ENCODE peak calls at places on chromosomes 7 and 10, in ten cellular contexts. C, Q, G, V, D, S, F, Y, M and P are unnamed samples.

GRCh38 chr7:26990268-26990667 is 105.5 kb downstream of the HOXA1 start:
- DNase-seq in F (no peak), M (no peak), Y (peak; percentile 76), C (no peak), S (no peak), V (peak; percentile 55), G (no peak), D (peak; percentile 38), Q (no peak), P (peak; percentile 34)

GRCh38 chr10:113133497-113133896 is 183.4 kb downstream of the TCF7L2 start:
- DNase-seq in Y (no peak), G (peak; percentile 57), V (peak; percentile 5), C (no peak), S (no peak), M (no peak), D (no peak), Q (no peak), F (no peak), P (peak; percentile 64)

GRCh38 chr10:97131041-97131659 is 54.6 kb downstream of the SLIT1 start:
- DNase-seq in M (no peak), Q (no peak), C (no peak), V (no peak), D (no peak), S (no peak), G (no peak), Y (no peak), F (no peak), P (no peak)

GRCh38 chr7:44216019-44216418 is 15.2 kb downstream of the YKT6 start:
- DNase-seq in Y (no peak), Q (no peak), C (no peak), S (no peak), D (no peak), M (no peak), F (no peak), V (no peak), G (no peak), P (no peak)

GRCh38 chr7:29442146-29442545 is 121.5 kb upstream of the PRR15 start:
- DNase-seq in M (no peak), Q (no peak), V (peak; percentile 49), D (peak; percentile 70), Y (peak; percentile 78), G (peak; percentile 27), F (no peak), C (no peak), S (no peak), P (no peak)

GRCh38 chr10:3330687-3331086 is 158.1 kb upstream of the PITRM1 start:
- DNase-seq in F (no peak), C (no peak), M (no peak), S (no peak), V (peak; percentile 82), G (peak; percentile 65), Y (peak; percentile 71), D (peak; percentile 85), Q (no peak), P (peak; percentile 70)

GRCh38 chr10:120761951-120762350 is 89.2 kb upstream of the WDR11 start:
- DNase-seq in G (no peak), Q (no peak), S (no peak), F (no peak), C (no peak), V (no peak), D (no peak), Y (no peak), M (no peak), P (no peak)

GRCh38 chr7:112038353-112038752 is 167.8 kb downstream of the DOCK4 start:
- DNase-seq in Q (no peak), F (no peak), S (no peak), D (no peak), G (no peak), Y (no peak), M (no peak), C (no peak), V (no peak), P (no peak)

GRCh38 chr10:100019824-100020160 is 10.0 kb upstream of the DNMBP start:
- DNase-seq in F (no peak), Q (no peak), C (no peak), M (no peak), V (no peak), D (no peak), Y (no peak), S (no peak), G (no peak), P (peak; percentile 27)

GRCh38 chr10:25174461-25175230 is at the start of gene GPR158:
- DNase-seq in V (peak; percentile 97), D (peak; percentile 91), C (peak; percentile 29), Y (peak; percentile 77), Q (peak; percentile 42), S (peak; percentile 21), F (peak; percentile 63), M (peak; percentile 18), G (peak; percentile 88), P (peak; percentile 95)

GRCh38 chr7:598899-599298 is 79.3 kb upstream of the PDGFA start:
- DNase-seq in M (no peak), C (no peak), G (no peak), S (no peak), Q (no peak), V (no peak), D (no peak), F (no peak), Y (no peak), P (no peak)

GRCh38 chr7:69598081-69598486 is at the start of gene AUTS2:
- DNase-seq in M (peak; percentile 47), V (peak; percentile 45), Y (no peak), D (peak; percentile 3), C (peak; percentile 40), F (peak; percentile 62), G (peak; percentile 97), Q (peak; percentile 32), S (peak; percentile 74), P (peak; percentile 96)

GRCh38 chr10:103911021-103911459 is 6.9 kb downstream of the STN1 start:
- DNase-seq in G (no peak), S (no peak), Y (no peak), Q (peak; percentile 39), M (no peak), C (peak; percentile 50), F (peak; percentile 78), D (no peak), V (no peak), P (no peak)

GRCh38 chr10:66505003-66505707 is 420.7 kb upstream of the LRRTM3 start:
- DNase-seq in Y (peak; percentile 94), Q (no peak), V (no peak), M (no peak), G (peak; percentile 30), C (no peak), F (no peak), S (no peak), D (peak; percentile 78), P (no peak)